ENCODE peak calls at places on chromosomes 7 and 10, in seven cellular contexts. W is nephron progenitor cell; D is SW 1271; C is GM12865; G is pancreas; R is stimulated activated CD8-positive, alpha-beta memory T cell treated with anti-CD3 and anti-CD28 coated beads, Interleukin-4, amount 100 ng/mL, for 4 hours; Q is choroid plexus epithelial cell. F is an unnamed sample.

GRCh38 chr10:102451105-102451969 is at the start of gene C10orf95:
- DNase-seq in W (peak; percentile 27), D (no peak), C (peak; percentile 10), G (peak; percentile 37), R (no peak), Q (no peak), F (no peak)

GRCh38 chr10:91367558-91367957 is 42.6 kb upstream of the HECTD2 start:
- DNase-seq in W (no peak), D (no peak), C (no peak), G (no peak), R (no peak), Q (no peak), F (no peak)

GRCh38 chr7:27143022-27143949 is at the start of gene HOXA5:
- DNase-seq in W (peak; percentile 92), D (peak; percentile 68), C (peak; percentile 85), G (no peak), R (no peak), Q (peak; percentile 27), F (no peak)

GRCh38 chr10:89505606-89506005 is 29.8 kb downstream of the SLC16A12 start:
- DNase-seq in W (no peak), D (no peak), C (no peak), G (no peak), R (no peak), Q (no peak), F (no peak)

GRCh38 chr10:80526218-80526617 is 11.5 kb upstream of the SH2D4B start:
- DNase-seq in W (no peak), D (no peak), C (no peak), G (no peak), R (no peak), Q (no peak), F (no peak)

GRCh38 chr7:151699920-151700319 is 177.0 kb downstream of the PRKAG2 start:
- DNase-seq in W (no peak), D (no peak), C (no peak), G (no peak), R (no peak), Q (peak; percentile 79), F (no peak)

GRCh38 chr10:104045151-104046089 is 40.3 kb downstream of the COL17A1 start:
- DNase-seq in W (peak; percentile 56), D (peak; percentile 51), C (peak; percentile 35), G (peak; percentile 35), R (no peak), Q (peak; percentile 91), F (no peak)

GRCh38 chr10:7795605-7796004 is 7.6 kb downstream of the ATP5F1C start:
- DNase-seq in W (no peak), D (peak; percentile 32), C (no peak), G (peak; percentile 66), R (no peak), Q (peak; percentile 70), F (no peak)

GRCh38 chr7:135757719-135758411 is 9.3 kb upstream of the FAM180A start:
- DNase-seq in W (no peak), D (no peak), C (no peak), G (no peak), R (no peak), Q (peak; percentile 71), F (no peak)

GRCh38 chr10:30098624-30099023 is 39.2 kb upstream of the JCAD start:
- DNase-seq in W (no peak), D (no peak), C (no peak), G (no peak), R (no peak), Q (peak; percentile 68), F (no peak)